ENCODE peak calls at places on chromosomes 13 and 19, in ten cellular contexts. C is left lung; B is brain microvascular endothelial cell; E is GM12864; W is AG08396; V is stimulated activated CD4-positive, alpha-beta T cell treated with anti-CD3 and anti-CD28 coated beads, Interleukin-1b, Interleukin-23, amount 100 ng/mL, for 4 hours; S is erythroblast; D is breast epithelium; H is activated CD4-positive, alpha-beta T cell treated with anti-CD3 and anti-CD28 coated beads, Interleukin-2, amount 10 ng/mL, durations not matched to agents 7 days and 5 days; X is NCI-H1092 treated with DMSO at 0.1 percent for 48 hours. I is an unnamed sample.

GRCh38 chr19:16325671-16326400 is 1.2 kb downstream of the KLF2 start:
- DNase-seq in D (no peak), E (no peak), X (peak; percentile 41), C (peak; percentile 60), S (no peak), W (no peak), H (peak; percentile 83), V (peak; percentile 32), B (no peak), I (peak; percentile 83)

GRCh38 chr19:54168174-54168917 is 4.6 kb downstream of the TMC4 start:
- DNase-seq in B (peak; percentile 85), V (peak; percentile 95), S (peak; percentile 83), W (peak; percentile 91), E (peak; percentile 26), D (peak; percentile 93), H (peak; percentile 89), X (peak; percentile 62), C (peak; percentile 92), I (peak; percentile 88)

GRCh38 chr13:48975926-48976676 is 389 bp downstream of the FNDC3A start:
- DNase-seq in H (peak; percentile 90), X (peak; percentile 85), V (peak; percentile 84), S (peak; percentile 89), E (peak; percentile 53), W (peak; percentile 88), C (peak; percentile 90), B (peak; percentile 63), D (peak; percentile 69), I (peak; percentile 89)

GRCh38 chr19:44076325-44076724 is 4.4 kb downstream of the ZNF284 start:
- DNase-seq in D (no peak), E (no peak), B (no peak), W (no peak), X (no peak), C (no peak), H (no peak), V (no peak), S (no peak), I (no peak)

GRCh38 chr13:96994030-96994848 is at the start of gene OXGR1:
- DNase-seq in C (no peak), S (no peak), D (no peak), X (no peak), H (no peak), B (no peak), W (peak; percentile 18), E (no peak), V (no peak), I (no peak)

GRCh38 chr13:109156181-109156935 is 526.9 kb downstream of the MYO16 start:
- DNase-seq in C (no peak), W (peak; percentile 40), V (no peak), B (peak; percentile 45), H (no peak), S (no peak), D (no peak), X (no peak), E (no peak), I (no peak)

GRCh38 chr19:18589380-18590272 is 1.0 kb downstream of the REX1BD start:
- DNase-seq in D (peak; percentile 70), B (peak; percentile 42), H (peak; percentile 77), S (peak; percentile 86), E (no peak), C (peak; percentile 70), X (peak; percentile 45), V (peak; percentile 49), W (peak; percentile 83), I (no peak)

GRCh38 chr13:37342205-37342604 is 236.7 kb upstream of the CSNK1A1L start:
- DNase-seq in W (no peak), V (no peak), B (no peak), C (no peak), H (no peak), E (no peak), X (no peak), D (no peak), S (no peak), I (no peak)

GRCh38 chr19:17658666-17659065 is 29.5 kb downstream of the UNC13A start:
- DNase-seq in V (no peak), X (no peak), C (no peak), D (no peak), E (no peak), B (no peak), H (no peak), W (no peak), S (no peak), I (no peak)

GRCh38 chr19:5822181-5822844 is 17.2 kb downstream of the FUT6 start:
- DNase-seq in D (no peak), S (no peak), H (no peak), C (no peak), E (no peak), X (no peak), B (no peak), V (no peak), W (no peak), I (no peak)

GRCh38 chr13:66660013-66660804 is 569.9 kb downstream of the PCDH9 start:
- DNase-seq in C (no peak), X (no peak), E (no peak), D (no peak), H (no peak), B (peak; percentile 62), W (no peak), S (no peak), V (no peak), I (no peak)

GRCh38 chr19:17209126-17210036 is 5.8 kb upstream of the USE1 start:
- DNase-seq in H (peak; percentile 53), S (peak; percentile 79), V (no peak), B (no peak), C (no peak), D (no peak), W (peak; percentile 69), E (peak; percentile 47), X (no peak), I (no peak)

GRCh38 chr19:45145270-45146189 is 15.3 kb downstream of the NKPD1 start:
- DNase-seq in D (no peak), V (no peak), S (no peak), H (no peak), X (no peak), E (no peak), C (no peak), W (no peak), B (no peak), I (no peak)

GRCh38 chr19:50167314-50167721 is 4.2 kb upstream of the IZUMO2 start:
- DNase-seq in W (no peak), H (no peak), B (no peak), C (no peak), X (no peak), E (no peak), S (no peak), D (no peak), V (no peak), I (no peak)

GRCh38 chr19:16435238-16435911 is 36.4 kb downstream of the EPS15L1 start:
- DNase-seq in B (peak; percentile 99), H (no peak), V (no peak), D (no peak), W (peak; percentile 92), S (no peak), E (no peak), C (peak; percentile 48), X (no peak), I (no peak)

GRCh38 chr19:10885241-10886169 is 14.2 kb downstream of the CARM1 start:
- DNase-seq in W (peak; percentile 15), D (no peak), B (no peak), H (no peak), S (no peak), X (no peak), V (no peak), C (no peak), E (no peak), I (no peak)

GRCh38 chr19:48490980-48491792 is 20.4 kb downstream of the LMTK3 start:
- DNase-seq in W (peak; percentile 65), B (no peak), E (no peak), D (no peak), X (no peak), H (peak; percentile 55), C (no peak), S (no peak), V (peak; percentile 40), I (no peak)

GRCh38 chr19:29686285-29686805 is 21.1 kb downstream of the PLEKHF1 start:
- DNase-seq in B (no peak), S (no peak), V (no peak), X (no peak), W (no peak), D (no peak), H (no peak), E (no peak), C (no peak), I (no peak)

GRCh38 chr13:45564108-45564507 is 51.4 kb downstream of the ERICH6B start:
- DNase-seq in E (no peak), B (peak; percentile 54), C (no peak), X (peak; percentile 25), H (no peak), D (no peak), V (no peak), W (peak; percentile 53), S (no peak), I (no peak)

GRCh38 chr19:1206733-1207301 is 1.2 kb downstream of the STK11 start:
- DNase-seq in D (no peak), S (peak; percentile 75), V (peak; percentile 15), X (no peak), E (no peak), H (peak; percentile 42), W (no peak), B (no peak), C (no peak), I (no peak)

GRCh38 chr19:42657551-42657950 is 62.8 kb upstream of the CEACAM8 start:
- DNase-seq in S (no peak), H (no peak), E (no peak), X (no peak), W (peak; percentile 35), V (no peak), B (peak; percentile 2), D (no peak), C (no peak), I (no peak)

I was measured in coronary artery.